ENCODE peak calls at places on chromosomes 11 and 22, in five cellular contexts. V is left ventricle myocardium inferior, H is pancreas, X is CMK, M is H9. P is an unnamed sample.

GRCh38 chr11:115607621-115608191 is 103.5 kb upstream of the CADM1 start:
- DNase-seq in V (peak; percentile 67), H (no peak), X (no peak), M (no peak), P (no peak)

GRCh38 chr11:113874920-113875413 is 405 bp downstream of the USP28 start:
- DNase-seq in V (no peak), H (no peak), X (no peak), M (no peak), P (peak; percentile 40)

GRCh38 chr11:57251491-57252104 is 14.5 kb upstream of the APLNR start:
- DNase-seq in V (peak; percentile 33), H (peak; percentile 63), X (no peak), M (no peak), P (no peak)

GRCh38 chr22:32355760-32356159 is 1.9 kb upstream of the RFPL3 start:
- DNase-seq in V (no peak), H (no peak), X (no peak), M (no peak), P (peak; percentile 72)

GRCh38 chr11:18243783-18244362 is 4.6 kb downstream of the SAA2 start:
- DNase-seq in V (no peak), H (no peak), X (peak; percentile 56), M (peak; percentile 69), P (peak; percentile 88)

GRCh38 chr11:93841446-93841845 is 9.0 kb downstream of the VSTM5 start:
- DNase-seq in V (no peak), H (no peak), X (no peak), M (no peak), P (no peak)

GRCh38 chr22:37533995-37534394 is 14.8 kb upstream of the CARD10 start:
- DNase-seq in V (no peak), H (no peak), X (no peak), M (no peak), P (no peak)

GRCh38 chr11:34029176-34029575 is 22.4 kb upstream of the CAPRIN1 start:
- DNase-seq in V (no peak), H (no peak), X (no peak), M (no peak), P (no peak)

GRCh38 chr11:22792497-22792896 is 37.1 kb downstream of the SVIP start:
- DNase-seq in V (no peak), H (no peak), X (no peak), M (no peak), P (no peak)

GRCh38 chr11:128632151-128632791 is 44.9 kb upstream of the ETS1 start:
- DNase-seq in V (no peak), H (peak; percentile 53), X (no peak), M (peak; percentile 73), P (peak; percentile 88)

GRCh38 chr22:29520851-29521250 is 32.7 kb downstream of the THOC5 start:
- DNase-seq in V (no peak), H (no peak), X (no peak), M (no peak), P (no peak)

GRCh38 chr11:13386567-13386966 is 76.5 kb downstream of the BTBD10 start:
- DNase-seq in V (no peak), H (no peak), X (no peak), M (no peak), P (no peak)

GRCh38 chr22:44325718-44326548 is 13.2 kb upstream of the SHISAL1 start:
- DNase-seq in V (no peak), H (no peak), X (no peak), M (no peak), P (no peak)

GRCh38 chr22:38233427-38233826 is 31.6 kb downstream of the MAFF start:
- DNase-seq in V (no peak), H (no peak), X (no peak), M (no peak), P (no peak)

GRCh38 chr11:6812391-6813005 is 13.0 kb upstream of the OR6A2 start:
- DNase-seq in V (no peak), H (no peak), X (peak; percentile 9), M (peak; percentile 52), P (peak; percentile 77)

GRCh38 chr11:40030867-40031266 is 1428.6 kb downstream of the LRRC4C start:
- DNase-seq in V (no peak), H (no peak), X (no peak), M (peak; percentile 45), P (peak; percentile 28)

GRCh38 chr11:28757725-28758515 is 649.7 kb downstream of the METTL15 start:
- DNase-seq in V (no peak), H (no peak), X (no peak), M (no peak), P (no peak)

GRCh38 chr11:13942908-13943505 is 19.5 kb upstream of the SPON1 start:
- DNase-seq in V (no peak), H (no peak), X (no peak), M (no peak), P (no peak)

GRCh38 chr11:23765862-23766261 is 731.0 kb upstream of the LUZP2 start:
- DNase-seq in V (no peak), H (no peak), X (no peak), M (no peak), P (no peak)

GRCh38 chr11:2563216-2564007 is 118.6 kb downstream of the KCNQ1 start:
- DNase-seq in V (peak; percentile 11), H (peak; percentile 38), X (no peak), M (no peak), P (no peak)

GRCh38 chr11:106594751-106595351 is 423.4 kb downstream of the GUCY1A2 start:
- DNase-seq in V (no peak), H (no peak), X (no peak), M (peak; percentile 58), P (peak; percentile 52)

GRCh38 chr11:18498039-18498438 is 28.7 kb downstream of the TSG101 start:
- DNase-seq in V (no peak), H (no peak), X (no peak), M (no peak), P (no peak)

GRCh38 chr11:75475767-75476650 is 43.0 kb upstream of the KLHL35 start:
- DNase-seq in V (peak; percentile 45), H (no peak), X (no peak), M (no peak), P (no peak)

GRCh38 chr22:16829985-16830384 is 4.8 kb upstream of the XKR3 start:
- DNase-seq in V (no peak), H (no peak), X (no peak), M (no peak), P (no peak)

GRCh38 chr11:12234216-12234615 is 123.8 kb downstream of the MICAL2 start:
- DNase-seq in V (no peak), H (no peak), X (no peak), M (no peak), P (no peak)

GRCh38 chr11:75369846-75370245 is 18.4 kb upstream of the ARRB1 start:
- DNase-seq in V (no peak), H (no peak), X (peak; percentile 79), M (no peak), P (no peak)

GRCh38 chr22:32325811-32326237 is 31.8 kb upstream of the RFPL3 start:
- DNase-seq in V (no peak), H (peak; percentile 41), X (no peak), M (peak; percentile 81), P (peak; percentile 87)

GRCh38 chr11:75490221-75491181 is 35.2 kb downstream of the GDPD5 start:
- DNase-seq in V (no peak), H (no peak), X (no peak), M (peak; percentile 73), P (peak; percentile 67)

GRCh38 chr11:96426356-96427103 is 36.7 kb downstream of the JRKL start:
- DNase-seq in V (no peak), H (no peak), X (peak; percentile 4), M (no peak), P (peak; percentile 71)

GRCh38 chr22:41925783-41926460 is 684 bp downstream of the TNFRSF13C start:
- DNase-seq in V (peak; percentile 67), H (peak; percentile 92), X (peak; percentile 58), M (peak; percentile 83), P (peak; percentile 89)

GRCh38 chr11:101862410-101863233 is 52.2 kb upstream of the CEP126 start:
- DNase-seq in V (no peak), H (no peak), X (no peak), M (peak; percentile 50), P (peak; percentile 79)

GRCh38 chr11:99371257-99371656 is 350.5 kb downstream of the CNTN5 start:
- DNase-seq in V (no peak), H (no peak), X (no peak), M (no peak), P (no peak)

GRCh38 chr22:18062421-18062820 is 15.4 kb upstream of the PEX26 start:
- DNase-seq in V (no peak), H (no peak), X (no peak), M (no peak), P (no peak)